ENCODE peak calls at places on chromosomes 13 and 19, in eight cellular contexts. M, I, A, S, K, Z, L and B are unnamed samples.

GRCh38 chr13:46903748-46904147 is 6.9 kb upstream of the HTR2A start:
- DNase-seq in M (no peak), L (no peak), K (no peak), S (no peak), A (peak; percentile 17), I (no peak), Z (peak; percentile 67), B (no peak)

GRCh38 chr19:41276231-41276630 is 12.1 kb downstream of the HNRNPUL1 start:
- DNase-seq in S (no peak), A (peak; percentile 35), L (no peak), K (no peak), Z (peak; percentile 20), I (no peak), M (no peak), B (no peak)

GRCh38 chr19:41930926-41931592 is 2.8 kb upstream of the ERFL start:
- DNase-seq in Z (peak; percentile 53), A (no peak), L (no peak), I (no peak), M (peak; percentile 84), S (no peak), K (peak; percentile 84), B (peak; percentile 73)

GRCh38 chr13:32125746-32126145 is 94.2 kb downstream of the FRY start:
- DNase-seq in K (no peak), Z (peak; percentile 53), L (no peak), M (no peak), S (no peak), I (no peak), A (no peak), B (no peak)

GRCh38 chr19:7575426-7576040 is 20.1 kb upstream of the CAMSAP3 start:
- DNase-seq in K (no peak), A (no peak), M (no peak), Z (peak; percentile 52), I (no peak), L (peak; percentile 66), S (no peak), B (no peak)

GRCh38 chr19:56076413-56076998 is 44.6 kb downstream of the ZNF787 start:
- DNase-seq in K (no peak), S (peak; percentile 68), L (peak; percentile 28), Z (peak; percentile 72), M (peak; percentile 78), I (peak; percentile 39), A (peak; percentile 50), B (peak; percentile 61)

GRCh38 chr19:11236324-11237301 is 2.8 kb upstream of the ANGPTL8 start:
- DNase-seq in Z (no peak), S (no peak), L (no peak), M (no peak), I (no peak), A (no peak), K (no peak), B (peak; percentile 59)

GRCh38 chr19:1651061-1651547 is 1.3 kb downstream of the TCF3 start:
- DNase-seq in L (no peak), Z (peak; percentile 52), I (peak; percentile 49), M (peak; percentile 76), K (no peak), S (peak; percentile 43), A (peak; percentile 16), B (peak; percentile 58)

GRCh38 chr13:59299584-59299983 is 864.1 kb downstream of the DIAPH3 start:
- DNase-seq in L (no peak), I (no peak), S (no peak), A (no peak), Z (no peak), K (no peak), M (no peak), B (no peak)

GRCh38 chr13:42064259-42064658 is 15.8 kb downstream of the DGKH start:
- DNase-seq in Z (peak; percentile 83), I (no peak), A (peak; percentile 94), L (no peak), S (no peak), K (no peak), M (no peak), B (no peak)

GRCh38 chr13:50213526-50213925 is 198.3 kb downstream of the KCNRG start:
- DNase-seq in A (no peak), I (no peak), S (no peak), L (no peak), K (no peak), Z (no peak), M (no peak), B (no peak)

GRCh38 chr19:31979362-31979761 is 366.0 kb upstream of the ZNF507 start:
- DNase-seq in M (no peak), Z (no peak), I (no peak), K (no peak), A (no peak), L (no peak), S (no peak), B (no peak)

GRCh38 chr19:54063350-54064078 is at the start of gene VSTM1:
- DNase-seq in I (no peak), L (no peak), S (no peak), K (no peak), A (no peak), M (no peak), Z (no peak), B (no peak)

GRCh38 chr19:640606-641170 is 1.0 kb downstream of the FGF22 start:
- DNase-seq in I (no peak), L (no peak), A (no peak), Z (no peak), K (no peak), M (no peak), S (no peak), B (no peak)

GRCh38 chr19:49447485-49448431 is 3.9 kb downstream of the PIH1D1 start:
- DNase-seq in L (peak; percentile 50), K (peak; percentile 94), A (peak; percentile 8), I (no peak), S (peak; percentile 50), Z (no peak), M (peak; percentile 92), B (peak; percentile 68)

GRCh38 chr13:66780814-66781213 is 449.3 kb downstream of the PCDH9 start:
- DNase-seq in K (no peak), I (no peak), M (no peak), L (no peak), A (peak; percentile 20), S (no peak), Z (no peak), B (no peak)

GRCh38 chr19:6683971-6684370 is 14.0 kb upstream of the TNFSF14 start:
- DNase-seq in I (no peak), K (no peak), Z (no peak), S (no peak), A (no peak), M (no peak), L (no peak), B (no peak)

GRCh38 chr19:29704562-29705558 is 10.2 kb downstream of the C19orf12 start:
- DNase-seq in Z (no peak), L (no peak), I (no peak), K (no peak), M (no peak), S (no peak), A (no peak), B (no peak)

GRCh38 chr19:9935409-9936062 is 779 bp downstream of the OLFM2 start:
- DNase-seq in I (no peak), L (no peak), S (no peak), A (no peak), M (peak; percentile 59), K (peak; percentile 32), Z (no peak), B (no peak)
- H3K9ac ChIP-seq in I (no peak overlapping the region), L (peak overlapping the region; percentile 70), S (no peak overlapping the region), A (peak overlapping the region; percentile 49), M (peak overlapping the region; percentile 78), K (peak overlapping the region; percentile 79), Z (peak overlapping the region; percentile 73), B (peak overlapping the region; percentile 77)

GRCh38 chr19:14563590-14563926 is 8.3 kb downstream of the NDUFB7 start:
- DNase-seq in I (no peak), K (no peak), A (no peak), M (peak; percentile 49), S (no peak), Z (no peak), L (no peak), B (no peak)

GRCh38 chr19:14562660-14563589 is 8.9 kb downstream of the NDUFB7 start:
- DNase-seq in S (no peak), I (no peak), Z (no peak), A (no peak), L (no peak), K (peak; percentile 68), M (peak; percentile 67), B (no peak)

GRCh38 chr19:14560776-14561108 is 11.1 kb downstream of the NDUFB7 start:
- DNase-seq in Z (no peak), S (no peak), I (no peak), A (no peak), L (no peak), K (no peak), M (no peak), B (no peak)

GRCh38 chr19:14561249-14561648 is 10.6 kb downstream of the NDUFB7 start:
- DNase-seq in I (no peak), L (no peak), S (no peak), K (no peak), M (no peak), A (no peak), Z (no peak), B (no peak)

GRCh38 chr19:14561832-14562351 is 10.0 kb downstream of the NDUFB7 start:
- DNase-seq in A (peak; percentile 19), L (no peak), M (no peak), I (no peak), Z (no peak), K (peak; percentile 48), S (no peak), B (peak; percentile 53)
- H3K27ac ChIP-seq in A (peak overlapping the region; percentile 15), L (peak overlapping the region; percentile 18), M (no peak overlapping the region), I (no peak overlapping the region), Z (no peak overlapping the region), K (no peak overlapping the region), S (no peak overlapping the region), B (peak overlapping the region; percentile 59)

GRCh38 chr19:39032164-39032918 is at the start of gene FBXO27:
- DNase-seq in M (peak; percentile 86), K (peak; percentile 94), A (no peak), I (peak; percentile 26), Z (peak; percentile 32), S (peak; percentile 21), L (peak; percentile 16), B (peak; percentile 81)

GRCh38 chr19:39037194-39037593 is 4.8 kb upstream of the FBXO27 start:
- DNase-seq in K (no peak), A (no peak), S (no peak), Z (no peak), L (no peak), I (no peak), M (no peak), B (no peak)

GRCh38 chr19:39030854-39031367 is 1.4 kb downstream of the FBXO27 start:
- DNase-seq in S (no peak), L (no peak), Z (no peak), I (peak; percentile 8), A (no peak), K (no peak), M (no peak), B (peak; percentile 91)

GRCh38 chr19:39031368-39032163 is 783 bp downstream of the FBXO27 start:
- DNase-seq in K (peak; percentile 100), A (no peak), L (peak; percentile 94), I (peak; percentile 93), M (peak; percentile 99), Z (peak; percentile 73), S (peak; percentile 94), B (peak; percentile 99)
- H3K9ac ChIP-seq in K (no peak overlapping the region), A (no peak overlapping the region), L (peak overlapping the region; percentile 70), I (peak overlapping the region; percentile 99), M (no peak overlapping the region), Z (peak overlapping the region; percentile 37), S (peak overlapping the region; percentile 26), B (peak overlapping the region; percentile 85)

DNA sequence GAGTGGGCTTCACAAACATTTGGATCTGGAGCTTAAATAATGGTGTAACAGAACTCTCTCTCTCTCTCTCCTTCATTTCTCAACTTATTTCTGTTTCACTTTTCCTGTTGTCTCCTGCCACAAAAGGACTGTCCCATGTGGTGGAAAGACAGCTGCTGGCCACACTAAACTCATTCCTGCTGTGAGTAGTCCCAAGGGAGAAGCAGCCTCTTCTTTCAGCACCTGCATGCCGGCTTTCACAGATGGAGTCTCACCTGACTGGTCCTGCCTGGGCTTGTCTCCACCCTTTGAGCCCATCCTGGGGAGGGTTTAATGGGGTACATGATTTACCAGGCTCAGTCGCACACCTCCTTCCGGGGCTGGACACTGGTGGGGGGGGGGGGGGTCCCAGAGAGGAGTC is 31.8 kb upstream of the IRS2 start:
- DNase-seq in K (no peak), Z (no peak), S (no peak), I (no peak), L (no peak), A (no peak), M (no peak), B (no peak)
- H3K27ac ChIP-seq in K (no peak overlapping the region), Z (no peak overlapping the region), S (no peak overlapping the region), I (no peak overlapping the region), L (no peak overlapping the region), A (no peak overlapping the region), M (no peak overlapping the region), B (no peak overlapping the region)